ENCODE peak calls at places on chromosome 11, in five cellular contexts. Q, I, V, U and B are unnamed samples.

GRCh38 chr11:110179064-110179463 is 85.9 kb downstream of the ZC3H12C start:
- DNase-seq in Q (no peak), U (no peak), I (no peak), V (no peak), B (no peak)

GRCh38 chr11:20561915-20562314 is 37.5 kb upstream of the SLC6A5 start:
- DNase-seq in U (no peak), Q (no peak), V (no peak), I (no peak), B (no peak)

GRCh38 chr11:111344032-111344431 is 35.0 kb downstream of the POU2AF1 start:
- DNase-seq in U (peak), I (peak), Q (no peak), V (peak), B (no peak)

GRCh38 chr11:71251761-71252433 is 480 bp downstream of the SHANK2 start:
- DNase-seq in I (no peak), U (no peak), V (no peak), Q (peak), B (no peak)

GRCh38 chr11:131694526-131695424 is 324.4 kb downstream of the NTM start:
- DNase-seq in Q (peak), I (peak), U (peak), V (peak), B (peak)

GRCh38 chr11:74611369-74611861 is 19.0 kb downstream of the POLD3 start:
- DNase-seq in I (no peak), V (peak), Q (no peak), U (no peak), B (no peak)

GRCh38 chr11:77039491-77040400 is 5.5 kb downstream of the B3GNT6 start:
- DNase-seq in V (no peak), U (no peak), I (no peak), Q (peak), B (no peak)

GRCh38 chr11:76512851-76513653 is 68.2 kb downstream of the EMSY start:
- DNase-seq in I (no peak), V (no peak), Q (no peak), U (no peak), B (no peak)

GRCh38 chr11:33264926-33265325 is 7.7 kb downstream of the HIPK3 start:
- DNase-seq in U (no peak), Q (no peak), V (no peak), I (no peak), B (no peak)

GRCh38 chr11:5564259-5565019 is 16.1 kb upstream of the OR52H1 start:
- DNase-seq in I (no peak), U (no peak), Q (no peak), V (no peak), B (no peak)

DNA sequence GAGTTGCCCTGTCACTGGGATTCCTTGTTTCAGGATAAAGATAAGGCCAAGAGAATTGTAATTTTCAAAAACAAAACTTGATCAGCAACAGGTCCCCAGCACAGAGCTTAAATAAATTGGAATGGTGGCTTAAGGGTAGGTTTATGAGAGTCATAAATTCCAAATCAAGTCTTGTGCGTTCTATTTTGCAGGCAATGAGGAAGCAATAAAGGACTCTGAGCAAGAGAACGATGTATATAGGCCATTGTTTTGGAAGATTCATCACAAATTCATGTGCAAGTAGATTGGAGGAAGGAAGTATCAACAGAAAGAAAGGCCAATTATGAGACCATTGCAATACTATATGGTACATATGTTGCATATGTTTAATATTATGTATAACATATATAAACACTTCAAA is 65.7 kb upstream of the PGR start:
- DNase-seq in Q (no peak), V (no peak), U (no peak), I (no peak), B (no peak)
- TF ChIP-seq CTCF in Q (no peak), V (no peak), U (no peak), I (no peak), B (no peak)

GRCh38 chr11:113274708-113275582 is 39.4 kb upstream of the TTC12 start:
- DNase-seq in U (no peak), Q (no peak), I (no peak), V (no peak), B (no peak)
- TF ChIP-seq CTCF in U (peak), Q (no peak), I (no peak), V (no peak), B (no peak)

GRCh38 chr11:11966354-11966741 is 42.1 kb downstream of the DKK3 start:
- DNase-seq in U (no peak), I (no peak), V (no peak), Q (no peak), B (no peak)

GRCh38 chr11:11968511-11969280 is 39.7 kb downstream of the DKK3 start:
- DNase-seq in U (peak), I (no peak), V (peak), Q (no peak), B (peak)

GRCh38 chr11:11967669-11968510 is 40.5 kb downstream of the DKK3 start:
- DNase-seq in Q (no peak), I (no peak), V (no peak), U (peak), B (no peak)

GRCh38 chr11:11965656-11966353 is 42.6 kb downstream of the DKK3 start:
- DNase-seq in Q (no peak), U (no peak), V (no peak), I (no peak), B (no peak)

GRCh38 chr11:11966826-11967668 is 41.4 kb downstream of the DKK3 start:
- DNase-seq in I (peak), U (peak), Q (peak), V (no peak), B (no peak)
- TF ChIP-seq CTCF in I (peak), U (peak), Q (peak), V (peak), B (peak)

GRCh38 chr11:121439759-121440158 is 12.4 kb upstream of the SORL1 start:
- DNase-seq in V (no peak), I (no peak), U (no peak), Q (no peak), B (no peak)
- TF ChIP-seq CTCF in V (no peak), I (no peak), U (no peak), Q (no peak), B (no peak)

GRCh38 chr11:298406-299065 is 790 bp downstream of the IFITM5 start:
- DNase-seq in Q (peak), U (peak), V (no peak), I (peak), B (no peak)

GRCh38 chr11:297666-298405 is 1.5 kb downstream of the IFITM5 start:
- DNase-seq in I (peak), U (peak), V (no peak), Q (peak), B (no peak)

GRCh38 chr11:296976-297665 is 2.2 kb downstream of the IFITM5 start:
- DNase-seq in U (peak), Q (peak), V (no peak), I (no peak), B (no peak)

GRCh38 chr11:299081-299891 is at the start of gene IFITM5:
- DNase-seq in I (no peak), U (peak), Q (peak), V (no peak), B (no peak)

DNA sequence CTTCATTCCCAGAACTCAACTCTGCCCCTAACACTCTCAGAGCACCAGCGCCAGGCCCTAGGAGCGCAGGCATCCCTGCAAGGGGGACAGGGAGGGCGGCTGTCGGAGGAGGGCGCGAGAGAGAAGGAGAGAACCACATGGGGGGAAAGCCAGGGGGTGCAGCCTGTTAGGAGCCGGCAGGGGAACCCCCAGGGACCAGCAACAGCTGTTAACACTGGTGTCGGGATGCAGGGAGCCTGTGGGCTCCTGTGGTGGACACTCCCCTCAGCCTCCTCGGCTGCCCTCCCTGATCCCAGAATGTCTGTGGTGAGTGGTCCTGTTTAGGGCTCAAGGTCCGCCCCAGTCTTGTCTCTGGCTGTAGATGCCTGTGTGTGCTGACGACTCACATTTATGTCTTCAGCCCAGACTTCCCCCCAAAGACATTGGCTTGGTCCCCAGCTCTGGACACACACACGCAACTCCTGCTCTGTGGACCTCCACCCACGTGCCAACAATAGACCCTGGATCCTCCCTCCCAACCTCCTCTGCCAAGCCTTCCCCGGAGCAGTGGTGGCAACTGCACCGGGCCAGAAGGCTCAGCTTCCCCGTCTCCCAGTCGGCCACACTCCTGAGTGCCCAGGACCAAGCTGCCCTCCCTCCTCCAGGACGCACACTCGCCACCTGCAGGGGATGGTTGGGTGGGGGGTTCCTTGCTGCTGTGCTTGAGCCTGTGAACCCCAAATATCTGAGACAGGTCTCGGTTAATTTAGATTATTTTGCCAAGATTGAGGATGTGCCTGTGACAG is 817 bp upstream of the IFITM5 start:
- DNase-seq in I (no peak), V (no peak), Q (peak), U (peak), B (no peak)
- TF ChIP-seq CTCF in I (no peak), V (no peak), Q (peak), U (no peak), B (no peak)

GRCh38 chr11:37527545-37527944 is 929.5 kb upstream of the RAG2 start:
- DNase-seq in U (no peak), V (no peak), Q (no peak), I (no peak), B (no peak)

GRCh38 chr11:37525336-37525735 is 927.3 kb upstream of the RAG2 start:
- DNase-seq in U (no peak), Q (no peak), V (no peak), I (no peak), B (no peak)
- TF ChIP-seq CTCF in U (no peak), Q (peak), V (peak), I (no peak), B (peak)

GRCh38 chr11:2109541-2110019 is 29.6 kb downstream of the IGF2 start:
- DNase-seq in Q (no peak), I (no peak), V (no peak), U (no peak), B (no peak)
- TF ChIP-seq CTCF in Q (no peak), I (no peak), V (no peak), U (no peak), B (peak)

DNA sequence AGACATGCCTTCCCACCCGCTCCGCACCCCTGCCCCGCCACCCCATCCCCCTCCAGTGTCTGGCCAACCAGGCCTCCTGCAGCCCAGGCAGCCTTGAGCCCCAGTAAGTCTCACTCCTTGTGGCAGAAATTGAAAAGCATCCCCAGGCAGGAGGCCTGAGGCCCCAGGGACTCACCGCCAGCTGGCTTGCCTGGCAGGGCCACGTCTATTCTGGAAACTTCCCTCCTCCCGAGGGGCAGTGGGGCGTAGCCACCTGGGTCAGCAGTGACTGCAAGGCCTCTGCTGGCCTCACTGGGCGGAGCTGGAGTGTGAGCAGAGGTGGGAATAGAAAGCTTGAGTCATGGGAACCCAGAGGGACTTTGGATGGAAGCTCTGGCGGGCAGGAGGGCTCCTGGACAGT is 26.3 kb downstream of the ANO1 start:
- DNase-seq in Q (no peak), V (no peak), U (no peak), I (no peak), B (no peak)
- TF ChIP-seq CTCF in Q (no peak), V (no peak), U (no peak), I (no peak), B (no peak)